ENCODE peak calls at places on chromosomes 12 and 14, in four cellular contexts. I is H1, A is HCT116, Q is neural progenitor cell. M is an unnamed sample.

GRCh38 chr12:123523518-123523917 is 10.0 kb downstream of the RILPL1 start:
- DNase-seq in I (no peak), A (no peak), Q (no peak), M (no peak)

GRCh38 chr12:4530982-4531586 is 7.6 kb upstream of the RAD51AP1 start:
- DNase-seq in I (no peak), A (no peak), Q (no peak), M (no peak)

GRCh38 chr12:111578276-111578970 is 20.7 kb downstream of the ATXN2 start:
- DNase-seq in I (no peak), A (no peak), Q (no peak), M (no peak)

GRCh38 chr14:34368115-34368970 is 93.7 kb downstream of the SPTSSA start:
- DNase-seq in I (no peak), A (no peak), Q (no peak), M (peak)

GRCh38 chr12:130715150-130715995 is 726 bp downstream of the RIMBP2 start:
- DNase-seq in I (peak), A (no peak), Q (peak), M (no peak)

GRCh38 chr12:132719141-132719953 is 8.7 kb downstream of the PGAM5 start:
- DNase-seq in I (no peak), A (no peak), Q (no peak), M (no peak)

GRCh38 chr12:17148706-17149105 is 542.7 kb upstream of the LMO3 start:
- DNase-seq in I (no peak), A (no peak), Q (no peak), M (no peak)

GRCh38 chr14:38256358-38256840 is 506 bp upstream of the CLEC14A start:
- DNase-seq in I (no peak), A (no peak), Q (peak), M (no peak)

GRCh38 chr14:104586832-104587620 is 7.5 kb downstream of the C14orf180 start:
- DNase-seq in I (no peak), A (no peak), Q (no peak), M (no peak)

GRCh38 chr12:1474059-1474537 is 120.3 kb downstream of the FBXL14 start:
- DNase-seq in I (no peak), A (peak), Q (no peak), M (no peak)

GRCh38 chr12:104951759-104952509 is 6.2 kb downstream of the SLC41A2 start:
- DNase-seq in I (no peak), A (no peak), Q (no peak), M (no peak)

GRCh38 chr12:104952816-104953215 is 5.3 kb downstream of the SLC41A2 start:
- DNase-seq in I (no peak), A (no peak), Q (no peak), M (no peak)

GRCh38 chr12:104955703-104956102 is 2.4 kb downstream of the SLC41A2 start:
- DNase-seq in I (no peak), A (no peak), Q (no peak), M (no peak)

GRCh38 chr12:104956870-104957301 is 1.2 kb downstream of the SLC41A2 start:
- DNase-seq in I (no peak), A (no peak), Q (no peak), M (no peak)

GRCh38 chr12:104953323-104953722 is 4.8 kb downstream of the SLC41A2 start:
- DNase-seq in I (no peak), A (no peak), Q (no peak), M (no peak)
- H3K4me3 ChIP-seq in I (no peak), A (no peak), Q (no peak), M (no peak)

DNA sequence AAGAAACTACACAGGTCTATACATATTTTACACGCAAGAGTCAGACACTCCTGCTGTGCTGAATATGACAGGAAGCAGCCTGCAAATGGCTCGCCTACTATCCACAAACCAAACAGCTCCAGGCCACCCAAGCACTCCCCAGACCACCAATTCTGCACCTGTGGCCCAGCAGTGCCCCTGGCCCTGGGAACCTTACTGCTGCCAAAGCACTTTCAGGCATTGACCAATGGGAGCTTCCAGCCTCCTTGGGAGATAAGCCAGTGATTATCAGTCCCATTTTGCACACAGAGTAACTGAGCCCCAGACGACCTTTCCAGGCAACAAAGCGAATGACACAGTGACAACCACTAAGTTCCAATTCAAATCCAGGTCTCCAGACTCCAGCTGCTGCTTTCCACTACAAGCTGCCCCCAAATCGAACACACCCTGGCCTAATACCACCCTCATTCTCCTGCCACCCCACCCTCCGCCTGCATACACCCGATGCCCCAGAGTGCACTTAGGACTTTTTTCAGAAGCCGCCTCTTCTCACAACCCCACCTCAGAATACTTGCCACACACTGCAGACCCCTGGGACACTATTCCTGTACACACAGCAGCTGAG is 126.2 kb upstream of the PRMT8 start:
- DNase-seq in I (no peak), A (no peak), Q (no peak), M (no peak)
- TF ChIP-seq EZH2 in I (no peak), A (no peak), Q (no peak), M (no peak)

GRCh38 chr14:77314043-77314442 is 6.6 kb downstream of the POMT2 start:
- DNase-seq in I (no peak), A (no peak), Q (no peak), M (no peak)
- H3K4me3 ChIP-seq in I (no peak), A (no peak), Q (no peak), M (no peak)

GRCh38 chr12:75893758-75894157 is 137.8 kb downstream of the PHLDA1 start:
- DNase-seq in I (no peak), A (no peak), Q (no peak), M (no peak)

GRCh38 chr12:75891072-75891471 is 140.5 kb downstream of the PHLDA1 start:
- DNase-seq in I (no peak), A (no peak), Q (no peak), M (no peak)

GRCh38 chr12:75894965-75895754 is 136.4 kb downstream of the PHLDA1 start:
- DNase-seq in I (no peak), A (peak), Q (no peak), M (no peak)

GRCh38 chr12:75890660-75891059 is 140.9 kb downstream of the PHLDA1 start:
- DNase-seq in I (no peak), A (no peak), Q (no peak), M (no peak)

DNA sequence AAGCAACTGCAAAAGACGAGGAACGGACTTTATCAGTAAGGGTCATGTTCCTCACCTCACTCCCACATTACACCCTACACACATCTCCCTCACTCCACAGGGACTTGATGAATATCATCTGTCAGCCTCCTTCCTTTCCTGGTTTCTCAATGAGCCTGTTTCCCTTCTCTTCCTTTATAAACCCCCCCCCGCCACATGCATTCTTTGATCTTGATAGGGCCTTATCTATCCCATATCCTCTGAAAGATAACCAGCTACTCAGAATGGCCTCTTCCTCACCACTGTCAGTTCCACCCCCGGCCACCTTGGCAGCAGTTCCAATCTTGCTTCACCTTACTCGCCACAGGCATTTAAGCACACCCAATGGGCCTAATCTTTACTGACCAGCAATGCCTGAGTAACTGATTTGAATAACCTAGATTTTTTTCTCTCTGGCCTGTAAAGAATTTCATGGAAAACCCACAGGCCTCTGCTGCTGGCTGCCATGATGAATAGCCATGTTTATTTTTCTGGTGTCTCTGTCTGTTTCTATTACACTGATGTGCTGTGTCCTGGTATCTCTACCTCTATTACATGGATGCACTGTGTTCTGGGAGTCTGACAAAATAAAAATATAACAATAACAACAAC is 138.7 kb downstream of the PHLDA1 start:
- DNase-seq in I (no peak), A (no peak), Q (no peak), M (no peak)
- TF ChIP-seq EZH2 in I (no peak), A (no peak), Q (no peak), M (no peak)

DNA sequence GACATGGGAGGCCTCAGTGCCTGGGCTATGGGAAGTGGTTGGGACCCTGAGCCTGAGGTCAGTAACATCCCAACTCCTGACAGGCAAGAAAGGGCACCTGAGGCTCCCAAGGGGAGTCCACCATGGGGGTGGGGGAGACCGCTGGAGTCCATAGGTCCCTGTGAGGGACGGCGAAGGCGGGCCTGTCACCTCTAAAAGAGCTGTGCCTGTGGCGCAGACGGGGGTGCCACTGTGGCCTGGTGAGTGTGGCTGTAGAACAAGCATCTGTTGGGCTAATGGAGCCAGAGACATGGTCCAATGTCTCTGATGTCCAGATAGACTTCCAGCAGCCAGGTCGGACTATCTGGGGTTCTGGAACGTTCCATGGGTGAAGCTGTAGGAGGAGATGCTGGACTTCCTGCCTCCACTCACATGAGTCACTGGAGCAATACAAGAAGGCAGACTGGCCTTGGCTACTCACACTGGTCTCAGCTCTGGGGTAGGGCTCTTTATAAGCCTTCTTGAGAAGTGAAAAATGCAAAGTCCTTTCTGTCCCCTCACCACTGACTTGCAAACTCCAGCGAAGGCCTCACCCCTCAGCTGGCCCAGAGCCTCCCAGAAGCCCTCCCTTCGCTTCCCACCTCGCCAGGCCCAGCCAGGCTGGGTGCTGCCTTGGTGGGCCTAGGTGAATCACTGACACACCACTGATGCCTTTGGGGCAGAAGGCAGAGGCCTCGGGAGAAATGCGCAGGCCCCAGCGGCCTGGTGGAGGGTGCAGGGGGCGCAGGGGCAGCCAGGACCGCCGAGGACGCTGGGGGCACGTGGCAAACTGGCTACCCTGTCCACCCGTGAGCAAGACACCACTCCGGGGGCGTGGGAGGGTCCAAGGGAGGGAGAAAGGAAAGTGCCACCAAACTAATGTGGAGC is 1.1 kb upstream of the TRAF3 start:
- DNase-seq in I (no peak), A (no peak), Q (no peak), M (no peak)
- H3K4me3 ChIP-seq in I (peak), A (no peak), Q (no peak), M (no peak)

GRCh38 chr14:70237710-70238109 is 49.0 kb upstream of the SLC8A3 start:
- DNase-seq in I (no peak), A (no peak), Q (no peak), M (no peak)
- TF ChIP-seq EZH2 in I (no peak), A (no peak), Q (no peak), M (no peak)

DNA sequence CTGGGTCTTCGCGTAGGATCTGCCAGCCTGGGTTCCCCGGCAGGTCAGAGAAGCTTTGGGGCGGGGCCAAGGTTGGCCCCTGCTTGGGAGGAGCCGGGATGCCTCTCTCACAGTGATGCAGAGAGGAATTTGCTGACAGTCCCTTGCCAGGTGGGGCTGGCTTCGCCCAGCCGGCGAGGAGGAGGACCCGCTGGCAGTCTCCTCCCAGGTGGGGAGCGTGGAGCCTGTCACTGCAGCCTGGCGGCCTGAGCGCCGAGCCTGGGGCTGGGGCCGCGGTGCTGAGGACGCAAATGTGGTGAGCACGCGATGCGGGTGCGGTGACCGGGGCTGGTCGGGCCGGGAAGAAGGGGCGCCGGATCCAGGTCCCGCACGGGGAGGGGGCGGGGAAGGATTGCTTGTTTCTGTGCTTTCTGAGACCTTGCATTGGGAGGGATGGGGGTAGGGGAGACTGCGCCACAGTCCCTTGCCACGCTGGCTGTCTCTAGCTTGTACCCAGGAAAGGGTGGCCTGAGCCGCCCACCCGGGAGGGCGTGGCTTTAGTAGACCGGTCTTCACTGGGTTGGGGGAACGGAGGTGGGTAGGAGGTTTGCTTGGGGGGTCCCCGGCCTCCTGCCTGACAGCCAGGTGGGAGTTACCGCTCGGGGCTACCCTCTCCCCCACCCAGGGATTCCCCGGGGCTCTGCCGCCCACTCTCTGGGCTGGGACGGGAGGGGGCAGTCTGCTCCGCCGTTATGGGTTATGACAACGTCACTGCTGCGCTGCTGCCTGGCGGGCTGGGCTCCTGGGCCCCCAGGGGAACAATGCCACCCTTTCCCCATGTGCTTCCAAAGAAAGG is at the start of gene TMEM63C:
- DNase-seq in I (peak), A (peak), Q (peak), M (no peak)
- H3K4me3 ChIP-seq in I (peak), A (peak), Q (peak), M (peak)

DNA sequence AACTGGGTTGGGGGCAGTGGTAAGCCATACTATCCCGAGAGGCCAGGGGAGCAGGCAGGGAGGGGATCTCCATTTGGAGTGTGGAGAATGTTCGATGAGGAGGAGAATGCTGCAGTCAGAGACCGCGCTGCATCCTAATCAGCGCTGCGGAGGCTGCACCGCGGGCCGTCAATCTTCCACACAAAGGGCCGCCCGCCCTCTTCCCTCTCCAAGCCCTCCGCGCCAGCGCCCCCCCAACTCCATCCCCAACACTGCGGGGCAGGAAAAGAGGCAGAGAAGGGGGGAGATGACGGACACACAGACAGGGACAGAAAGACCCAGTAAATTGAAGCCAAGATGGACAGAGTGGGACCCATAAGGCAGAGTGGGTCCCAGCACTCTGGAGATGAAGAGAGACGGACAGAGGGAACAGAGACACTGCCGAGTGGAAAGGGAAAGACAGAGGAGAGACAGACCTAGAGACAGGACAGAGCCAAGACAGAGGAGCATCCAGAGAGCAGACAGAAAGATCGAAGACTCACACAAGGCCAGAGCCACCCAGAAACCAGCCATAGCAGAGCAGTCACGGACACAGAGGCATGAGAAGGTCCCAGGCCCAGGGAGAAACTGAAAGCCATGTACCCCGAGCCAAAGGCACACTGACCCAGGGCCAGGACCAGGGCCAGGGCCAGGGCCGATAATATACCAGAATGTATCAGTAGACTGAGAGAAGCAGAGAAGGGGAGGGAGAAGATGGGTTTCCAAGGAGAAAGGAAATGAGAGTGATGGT is 3.5 kb downstream of the CISTR start:
- DNase-seq in I (peak), A (no peak), Q (peak), M (no peak)
- TF ChIP-seq EZH2 in I (peak), A (no peak), Q (peak), M (no peak)

GRCh38 chr12:51322452-51322851 is 1.5 kb downstream of the BIN2 start:
- DNase-seq in I (no peak), A (no peak), Q (no peak), M (no peak)

GRCh38 chr12:51321882-51322281 is 2.1 kb downstream of the BIN2 start:
- DNase-seq in I (no peak), A (no peak), Q (no peak), M (no peak)

GRCh38 chr12:51320695-51321320 is 3.2 kb downstream of the BIN2 start:
- DNase-seq in I (no peak), A (no peak), Q (peak), M (no peak)

GRCh38 chr12:51320311-51320694 is 3.7 kb downstream of the BIN2 start:
- DNase-seq in I (no peak), A (no peak), Q (no peak), M (no peak)

DNA sequence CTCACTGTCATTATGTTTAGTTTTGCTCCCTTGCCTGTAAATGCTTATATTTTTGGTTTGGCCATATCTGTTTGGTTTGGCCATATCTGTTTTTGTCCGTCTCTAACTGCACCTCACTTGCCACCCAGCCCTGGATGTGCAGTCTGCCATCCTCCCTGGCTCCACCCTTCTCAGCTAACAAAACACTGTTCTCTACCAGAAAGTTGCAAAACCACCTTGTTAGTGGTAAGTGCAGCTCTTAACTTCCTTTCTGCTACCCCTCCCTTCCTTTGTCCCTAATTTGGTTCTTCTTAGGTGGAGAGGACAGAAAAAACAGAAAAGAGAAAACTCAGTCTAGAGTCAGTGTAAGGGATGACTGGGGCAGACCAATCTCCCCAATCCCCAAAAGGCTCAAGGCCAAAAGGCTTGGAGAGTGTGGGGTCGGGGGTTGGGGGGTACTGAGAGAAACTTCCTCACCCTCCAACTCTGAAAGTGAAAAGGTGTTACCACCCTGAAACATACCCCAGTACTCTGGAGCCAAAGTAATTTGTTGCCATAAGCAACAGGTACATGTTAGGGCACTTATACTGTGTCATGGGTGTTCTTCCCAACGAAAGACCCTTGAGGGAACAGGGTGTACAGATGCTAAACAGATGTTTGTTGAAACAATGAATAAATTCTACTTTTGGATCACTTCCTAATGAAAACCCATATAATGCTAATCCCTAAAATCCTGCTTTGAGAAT is 5.0 kb downstream of the BIN2 start:
- DNase-seq in I (no peak), A (no peak), Q (no peak), M (no peak)
- H3K4me3 ChIP-seq in I (no peak), A (no peak), Q (no peak), M (no peak)

GRCh38 chr14:25677111-25677510 is 627.2 kb upstream of the STXBP6 start:
- DNase-seq in I (no peak), A (no peak), Q (no peak), M (no peak)

DNA sequence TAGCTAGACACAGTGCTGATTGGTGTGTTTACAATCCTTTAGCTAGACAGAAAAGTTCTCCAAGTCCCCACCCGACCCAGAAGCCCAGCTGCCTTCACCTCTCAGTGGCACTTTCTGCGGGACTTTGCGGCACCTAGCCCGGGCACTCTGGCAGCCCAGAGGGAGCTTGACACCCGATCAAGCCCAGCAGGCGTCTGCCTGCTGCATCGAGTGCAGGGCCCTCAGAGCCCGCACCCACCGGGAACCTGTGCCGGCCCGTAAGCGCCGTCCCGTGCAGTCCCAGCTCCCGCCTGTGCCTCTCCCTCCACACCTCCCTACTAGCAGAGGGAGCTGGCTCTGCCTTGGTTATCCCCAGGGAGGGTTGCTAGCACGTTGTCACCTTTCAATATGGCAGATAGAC is 631.0 kb upstream of the STXBP6 start:
- DNase-seq in I (no peak), A (no peak), Q (no peak), M (no peak)
- TF ChIP-seq EZH2 in I (no peak), A (no peak), Q (no peak), M (no peak)

M was measured in SK-N-MC.